ENCODE peak calls at places on chromosomes 4 and X, in six cellular contexts. One of them, this sample, is unnamed.
A peak's percentile ranks its signal among the peaks of the same experiment; 100 is the strongest.

GRCh38 chr4:163494360-163495241 is at the start of gene TMA16:
- DNase-seq in osteocyte: peak; percentile 96
- DNase-seq in lower leg skin: peak; percentile 96
- DNase-seq in SK-N-DZ: peak; percentile 94
- DNase-seq in A549: peak; percentile 95
- DNase-seq in HEK293T: peak; percentile 83
- DNase-seq in this sample: peak; percentile 77

GRCh38 chr4:110224812-110225211 is 26.4 kb upstream of the ELOVL6 start:
- DNase-seq in osteocyte: no peak
- DNase-seq in A549: no peak
- DNase-seq in lower leg skin: no peak
- DNase-seq in HEK293T: no peak
- DNase-seq in SK-N-DZ: no peak
- DNase-seq in this sample: no peak

GRCh38 chrX:32929040-32929439 is 282.3 kb downstream of the DMD start:
- DNase-seq in osteocyte: no peak
- DNase-seq in lower leg skin: no peak
- DNase-seq in HEK293T: no peak
- DNase-seq in SK-N-DZ: peak; percentile 89
- DNase-seq in A549: no peak
- DNase-seq in this sample: no peak

GRCh38 chr4:54687887-54688841 is 30.4 kb downstream of the KIT start:
- DNase-seq in A549: no peak
- DNase-seq in HEK293T: no peak
- DNase-seq in lower leg skin: no peak
- DNase-seq in SK-N-DZ: no peak
- DNase-seq in osteocyte: no peak
- DNase-seq in this sample: no peak

GRCh38 chr4:1364748-1365147 is 17.7 kb downstream of the UVSSA start:
- DNase-seq in lower leg skin: no peak
- DNase-seq in SK-N-DZ: no peak
- DNase-seq in A549: no peak
- DNase-seq in osteocyte: no peak
- DNase-seq in HEK293T: no peak
- DNase-seq in this sample: no peak

GRCh38 chrX:45068555-45068954 is 132.1 kb downstream of the DIPK2B start:
- DNase-seq in SK-N-DZ: no peak
- DNase-seq in osteocyte: no peak
- DNase-seq in HEK293T: no peak
- DNase-seq in A549: no peak
- DNase-seq in lower leg skin: no peak
- DNase-seq in this sample: no peak

GRCh38 chr4:95500361-95500760 is 48.4 kb downstream of the UNC5C start:
- DNase-seq in lower leg skin: no peak
- DNase-seq in SK-N-DZ: no peak
- DNase-seq in HEK293T: no peak
- DNase-seq in osteocyte: no peak
- DNase-seq in A549: no peak
- DNase-seq in this sample: no peak

GRCh38 chrX:105323951-105324350 is 103.5 kb upstream of the TEX13A start:
- DNase-seq in osteocyte: no peak
- DNase-seq in A549: no peak
- DNase-seq in SK-N-DZ: no peak
- DNase-seq in lower leg skin: no peak
- DNase-seq in HEK293T: peak; percentile 17
- DNase-seq in this sample: no peak

GRCh38 chr4:151692443-151692782 is 68.4 kb downstream of the GATB start:
- DNase-seq in lower leg skin: no peak
- DNase-seq in SK-N-DZ: no peak
- DNase-seq in osteocyte: no peak
- DNase-seq in A549: no peak
- DNase-seq in HEK293T: no peak
- DNase-seq in this sample: no peak

GRCh38 chr4:185395255-185395955 is at the start of gene LRP2BP:
- DNase-seq in SK-N-DZ: no peak
- DNase-seq in osteocyte: no peak
- DNase-seq in HEK293T: no peak
- DNase-seq in lower leg skin: no peak
- DNase-seq in A549: no peak
- DNase-seq in this sample: no peak

GRCh38 chr4:98662619-98663225 is 4.3 kb upstream of the TSPAN5 start:
- DNase-seq in lower leg skin: no peak
- DNase-seq in SK-N-DZ: no peak
- DNase-seq in HEK293T: no peak
- DNase-seq in A549: no peak
- DNase-seq in osteocyte: no peak
- DNase-seq in this sample: no peak

GRCh38 chrX:40060356-40060845 is 37.4 kb downstream of the BCOR start:
- DNase-seq in lower leg skin: peak; percentile 64
- DNase-seq in SK-N-DZ: no peak
- DNase-seq in A549: no peak
- DNase-seq in osteocyte: no peak
- DNase-seq in HEK293T: no peak
- DNase-seq in this sample: no peak

GRCh38 chrX:150730719-150731118 is 37.5 kb downstream of the MTMR1 start:
- DNase-seq in osteocyte: no peak
- DNase-seq in HEK293T: no peak
- DNase-seq in A549: no peak
- DNase-seq in SK-N-DZ: no peak
- DNase-seq in lower leg skin: no peak
- DNase-seq in this sample: no peak

GRCh38 chr4:130419576-130419975 is 1323.6 kb downstream of the C4orf33 start:
- DNase-seq in SK-N-DZ: no peak
- DNase-seq in A549: no peak
- DNase-seq in osteocyte: no peak
- DNase-seq in lower leg skin: no peak
- DNase-seq in HEK293T: no peak
- DNase-seq in this sample: no peak

GRCh38 chrX:23634181-23634580 is 33.1 kb upstream of the PRDX4 start:
- DNase-seq in osteocyte: no peak
- DNase-seq in HEK293T: no peak
- DNase-seq in A549: peak; percentile 8
- DNase-seq in lower leg skin: no peak
- DNase-seq in SK-N-DZ: peak; percentile 6
- DNase-seq in this sample: no peak

GRCh38 chrX:13506574-13506973 is 62.8 kb upstream of the EGFL6 start:
- DNase-seq in A549: peak; percentile 55
- DNase-seq in SK-N-DZ: peak; percentile 23
- DNase-seq in HEK293T: peak; percentile 59
- DNase-seq in osteocyte: no peak
- DNase-seq in lower leg skin: no peak
- DNase-seq in this sample: no peak

GRCh38 chr4:187232201-187232600 is 508.5 kb upstream of the FAT1 start:
- DNase-seq in osteocyte: no peak
- DNase-seq in A549: no peak
- DNase-seq in HEK293T: no peak
- DNase-seq in SK-N-DZ: no peak
- DNase-seq in lower leg skin: no peak
- DNase-seq in this sample: no peak

GRCh38 chr4:78584863-78585576 is 33.5 kb downstream of the ANXA3 start:
- DNase-seq in HEK293T: no peak
- DNase-seq in lower leg skin: no peak
- DNase-seq in A549: no peak
- DNase-seq in SK-N-DZ: no peak
- DNase-seq in osteocyte: no peak
- DNase-seq in this sample: no peak

GRCh38 chr4:140069068-140069467 is 84.9 kb downstream of the MAML3 start:
- DNase-seq in lower leg skin: no peak
- DNase-seq in HEK293T: no peak
- DNase-seq in SK-N-DZ: no peak
- DNase-seq in A549: no peak
- DNase-seq in osteocyte: no peak
- DNase-seq in this sample: no peak

This sample was measured in Panc1.